ENCODE peak calls at places on chromosomes 3 and 15, in four cellular contexts. I is GM12878, X is H1, M is HepG2. H is an unnamed sample.

GRCh38 chr15:85414495-85414894 is 34.1 kb downstream of the AKAP13 start:
- DNase-seq in I (no peak), X (no peak), M (no peak), H (no peak)

GRCh38 chr3:44969170-44969569 is 6.8 kb downstream of the ZDHHC3 start:
- DNase-seq in I (no peak), X (no peak), M (no peak), H (no peak)

GRCh38 chr3:185927501-185928200 is 10.2 kb downstream of the TRA2B start:
- DNase-seq in I (no peak), X (no peak), M (peak), H (no peak)

GRCh38 chr3:188904670-188905069 is 267.1 kb upstream of the TPRG1 start:
- DNase-seq in I (no peak), X (no peak), M (peak), H (no peak)

GRCh38 chr15:38192496-38192895 is 60.1 kb upstream of the SPRED1 start:
- DNase-seq in I (no peak), X (no peak), M (no peak), H (no peak)

GRCh38 chr3:152040319-152040718 is 166.9 kb downstream of the SUCNR1 start:
- DNase-seq in I (no peak), X (no peak), M (no peak), H (no peak)

GRCh38 chr3:148226246-148226645 is 471.5 kb upstream of the AGTR1 start:
- DNase-seq in I (no peak), X (no peak), M (no peak), H (no peak)

GRCh38 chr3:61805510-61806080 is 244.2 kb downstream of the PTPRG start:
- DNase-seq in I (no peak), X (no peak), M (no peak), H (no peak)

GRCh38 chr3:17158941-17159682 is 274.4 kb downstream of the PLCL2 start:
- DNase-seq in I (no peak), X (no peak), M (no peak), H (no peak)

GRCh38 chr3:135310317-135310716 is 515.3 kb downstream of the EPHB1 start:
- DNase-seq in I (peak), X (no peak), M (no peak), H (no peak)

GRCh38 chr3:1406250-1406649 is 313.4 kb downstream of the CNTN6 start:
- DNase-seq in I (no peak), X (no peak), M (no peak), H (no peak)

GRCh38 chr15:94443156-94443555 is 211.8 kb downstream of the MCTP2 start:
- DNase-seq in I (no peak), X (no peak), M (no peak), H (peak)

GRCh38 chr15:85013785-85014184 is 32.1 kb downstream of the PDE8A start:
- DNase-seq in I (no peak), X (no peak), M (no peak), H (no peak)

GRCh38 chr3:64915778-64916177 is 228.0 kb upstream of the ADAMTS9 start:
- DNase-seq in I (no peak), X (no peak), M (no peak), H (no peak)

GRCh38 chr3:12490547-12490946 is 6.3 kb downstream of the TSEN2 start:
- DNase-seq in I (no peak), X (no peak), M (no peak), H (no peak)

GRCh38 chr3:12501360-12502020 is 17.2 kb downstream of the TSEN2 start:
- DNase-seq in I (no peak), X (no peak), M (no peak), H (no peak)

GRCh38 chr3:12496453-12496761 is 12.1 kb downstream of the TSEN2 start:
- DNase-seq in I (no peak), X (no peak), M (peak), H (no peak)

GRCh38 chr3:12495749-12496452 is 11.6 kb downstream of the TSEN2 start:
- DNase-seq in I (no peak), X (no peak), M (no peak), H (no peak)
- TF ChIP-seq TCF12 in I (no peak), X (no peak), M (no peak), H (no peak)

GRCh38 chr3:49163609-49164008 is 2.5 kb downstream of the CCDC71 start:
- DNase-seq in I (no peak), X (no peak), M (no peak), H (no peak)

GRCh38 chr3:49161197-49161596 is 4.9 kb downstream of the CCDC71 start:
- DNase-seq in I (no peak), X (no peak), M (no peak), H (no peak)

GRCh38 chr3:49161808-49162530 is 4.2 kb downstream of the CCDC71 start:
- DNase-seq in I (no peak), X (no peak), M (no peak), H (no peak)

GRCh38 chr3:49164983-49165720 is 979 bp downstream of the CCDC71 start:
- DNase-seq in I (no peak), X (no peak), M (no peak), H (peak)

DNA sequence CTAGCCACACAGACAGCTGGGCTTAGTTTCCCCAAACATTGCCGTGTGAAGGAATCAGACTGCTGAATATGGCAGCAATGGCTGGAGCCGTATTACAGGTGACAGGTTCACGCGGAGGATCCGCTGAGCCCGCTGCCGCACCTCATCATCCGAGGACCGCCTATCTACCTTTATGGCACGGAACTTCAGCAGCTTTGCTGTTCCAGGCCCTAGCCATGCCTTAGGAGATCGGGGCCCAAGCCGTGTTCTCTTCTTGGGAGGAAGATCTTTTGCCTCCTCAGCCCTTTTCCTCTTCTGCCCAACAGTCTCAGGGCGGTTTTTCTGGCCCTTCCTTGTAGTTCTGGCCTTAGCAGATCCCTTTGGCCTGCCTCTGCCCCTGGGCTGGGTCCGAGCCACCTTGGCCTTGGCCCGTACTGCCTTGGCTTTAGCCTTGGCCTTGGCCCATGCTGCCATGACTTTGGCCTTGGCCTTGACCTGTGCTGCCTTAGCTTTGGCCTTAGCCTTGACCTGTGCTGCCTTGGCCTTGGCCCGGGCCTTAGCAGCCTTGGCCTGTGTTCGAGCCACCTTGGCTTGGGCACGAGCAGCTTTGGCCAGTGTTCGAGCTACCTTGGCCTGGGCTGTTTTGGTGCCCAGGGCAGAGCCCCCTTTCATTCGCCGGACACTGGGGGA is 3.2 kb downstream of the CCDC71 start:
- DNase-seq in I (no peak), X (no peak), M (no peak), H (no peak)
- H3K4me2 ChIP-seq in I (no peak), X (no peak), M (no peak), H (no peak)

DNA sequence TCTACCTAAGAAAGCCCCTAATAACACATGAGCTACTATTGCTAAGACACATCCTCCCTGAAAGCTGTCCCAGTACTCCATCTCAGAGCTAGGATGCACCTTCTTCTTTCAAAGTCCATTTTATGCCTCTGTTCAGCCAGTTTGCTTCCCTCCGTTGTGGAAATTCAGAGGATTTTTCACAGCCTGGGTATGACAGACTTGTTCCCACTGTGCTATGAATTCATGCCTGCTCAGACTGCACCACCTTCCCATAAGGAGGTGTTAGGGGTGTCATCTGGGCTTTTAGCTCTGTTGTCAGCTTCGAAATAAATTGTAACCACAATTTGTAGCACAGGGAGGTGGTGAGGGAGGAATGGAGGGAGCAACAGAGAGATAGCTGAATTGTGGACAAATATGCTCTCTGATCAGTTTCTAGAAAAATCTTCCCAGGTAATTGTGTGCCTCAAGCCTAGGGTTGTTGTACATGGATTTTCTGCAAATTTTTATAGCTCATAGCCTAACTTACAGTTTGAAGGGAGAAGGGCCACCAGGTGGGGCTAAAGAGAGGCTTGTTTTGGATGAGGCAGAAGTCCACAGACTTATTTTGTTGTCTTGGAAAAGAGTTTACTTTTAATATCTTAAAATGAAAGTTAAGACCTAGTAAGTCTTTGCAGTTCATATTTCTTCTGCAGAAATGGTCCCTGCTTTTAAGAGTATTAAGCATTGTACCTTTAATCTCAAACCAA is 462.0 kb downstream of the PDCD6IP start:
- DNase-seq in I (no peak), X (no peak), M (peak), H (peak)
- TF ChIP-seq TCF12 in I (no peak), X (no peak), M (no peak), H (no peak)

GRCh38 chr3:32460031-32460749 is 42.5 kb downstream of the CMTM6 start:
- DNase-seq in I (no peak), X (peak), M (no peak), H (no peak)
- H3K4me2 ChIP-seq in I (peak), X (peak), M (no peak), H (no peak)

DNA sequence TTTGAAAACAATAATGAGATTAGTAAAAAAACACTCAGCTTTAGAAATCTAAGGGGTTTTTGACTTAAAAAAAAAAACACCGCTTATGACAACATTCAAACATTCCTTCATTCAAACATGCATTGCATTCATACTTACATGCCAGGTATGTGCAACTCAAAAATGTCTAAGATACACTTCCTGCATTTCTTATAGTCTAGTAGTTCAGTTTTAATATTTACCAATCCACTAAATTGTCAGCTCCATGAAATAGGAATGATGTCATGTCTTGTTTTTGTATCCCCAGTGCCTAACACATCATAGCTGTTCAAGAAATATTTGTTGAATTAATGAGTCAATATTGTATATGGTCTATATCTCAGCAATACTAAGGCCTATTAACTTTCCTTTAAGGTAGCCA is 51.7 kb downstream of the EIF4E3 start:
- DNase-seq in I (no peak), X (no peak), M (no peak), H (no peak)
- TF ChIP-seq TCF12 in I (no peak), X (no peak), M (no peak), H (no peak)

GRCh38 chr15:49036650-49037545 is 9.3 kb downstream of the SECISBP2L start:
- DNase-seq in I (no peak), X (no peak), M (no peak), H (no peak)
- H3K4me2 ChIP-seq in I (no peak), X (no peak), M (no peak), H (peak)

DNA sequence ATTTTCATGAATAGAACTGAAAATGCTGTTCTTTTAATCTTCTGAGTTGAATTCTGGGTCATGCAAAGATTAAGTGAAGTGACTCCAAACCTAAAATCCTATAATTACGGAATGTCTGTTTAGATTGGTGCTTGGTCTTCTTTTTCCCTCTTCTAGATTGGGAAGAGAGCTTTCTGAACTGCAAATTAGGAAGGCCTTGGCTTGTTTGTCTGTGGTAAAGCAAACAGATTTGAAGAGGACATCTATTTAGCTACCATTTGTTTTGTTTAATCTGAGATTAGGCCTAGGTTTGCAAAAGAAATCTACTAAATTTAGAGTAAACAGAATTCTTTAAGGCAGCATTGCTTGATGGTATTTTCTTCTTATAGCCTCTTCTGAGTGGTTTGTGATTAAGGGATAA is 23.5 kb downstream of the PAQR9 start:
- DNase-seq in I (no peak), X (no peak), M (peak), H (no peak)
- TF ChIP-seq TCF12 in I (no peak), X (no peak), M (peak), H (no peak)

DNA sequence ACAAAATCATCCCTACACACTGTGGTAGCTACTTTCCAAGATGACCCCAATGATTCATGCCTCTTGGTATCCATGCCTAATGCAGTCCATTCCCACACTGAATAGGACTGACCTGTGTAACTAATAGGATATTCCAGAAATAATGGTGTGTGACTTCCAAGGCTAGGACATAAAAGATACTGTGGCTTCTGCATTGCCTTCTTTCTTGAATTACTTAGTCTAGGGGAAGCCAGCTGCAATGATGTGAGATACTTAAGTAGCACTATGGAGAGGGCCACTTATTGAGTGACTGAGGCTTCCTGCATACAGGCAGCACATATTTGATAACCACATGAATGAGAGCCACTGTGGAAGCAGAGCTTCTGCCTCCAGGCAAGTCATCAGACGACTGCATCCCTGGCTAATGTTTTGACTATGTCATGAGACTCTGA is 50.1 kb downstream of the NR1I2 start:
- DNase-seq in I (no peak), X (no peak), M (no peak), H (no peak)
- H3K4me2 ChIP-seq in I (no peak), X (no peak), M (no peak), H (no peak)

GRCh38 chr3:83946554-83946953 is 1012.2 kb upstream of the CADM2 start:
- DNase-seq in I (no peak), X (no peak), M (no peak), H (no peak)
- TF ChIP-seq TCF12 in I (no peak), X (no peak), M (no peak), H (no peak)